ENCODE peak calls at places on chromosomes 16 and 17, in four cellular contexts. One of them, this sample, is unnamed.

GRCh38 chr16:14286381-14287230 is 215.5 kb downstream of the MRTFB start:
- DNase-seq in fibroblast of mammary gland: no peak
- DNase-seq in cardiac muscle cell: no peak
- DNase-seq in lower leg skin: no peak
- DNase-seq in this sample: no peak

GRCh38 chr16:83058376-83058775 is 431.6 kb downstream of the CDH13 start:
- DNase-seq in fibroblast of mammary gland: no peak
- DNase-seq in cardiac muscle cell: no peak
- DNase-seq in lower leg skin: no peak
- DNase-seq in this sample: no peak

GRCh38 chr16:72654535-72654934 is 393.4 kb downstream of the ZFHX3 start:
- DNase-seq in fibroblast of mammary gland: no peak
- DNase-seq in cardiac muscle cell: no peak
- DNase-seq in lower leg skin: no peak
- DNase-seq in this sample: no peak

GRCh38 chr17:63278731-63279442 is 167.2 kb downstream of the CYB561 start:
- DNase-seq in fibroblast of mammary gland: no peak
- DNase-seq in cardiac muscle cell: no peak
- DNase-seq in lower leg skin: no peak
- DNase-seq in this sample: no peak

GRCh38 chr16:4570086-4570485 is 13.9 kb downstream of the C16orf96 start:
- DNase-seq in fibroblast of mammary gland: no peak
- DNase-seq in cardiac muscle cell: no peak
- DNase-seq in lower leg skin: no peak
- DNase-seq in this sample: no peak

GRCh38 chr17:42381898-42382297 is 6.3 kb downstream of the STAT3 start:
- DNase-seq in fibroblast of mammary gland: no peak
- DNase-seq in cardiac muscle cell: no peak
- DNase-seq in lower leg skin: no peak
- DNase-seq in this sample: no peak

GRCh38 chr16:88454315-88455057 is 1.4 kb downstream of the ZFPM1 start:
- DNase-seq in fibroblast of mammary gland: no peak
- DNase-seq in cardiac muscle cell: no peak
- DNase-seq in lower leg skin: no peak
- DNase-seq in this sample: no peak

GRCh38 chr17:69325518-69326301 is 1.2 kb downstream of the ABCA5 start:
- DNase-seq in fibroblast of mammary gland: no peak
- DNase-seq in cardiac muscle cell: no peak
- DNase-seq in lower leg skin: no peak
- DNase-seq in this sample: no peak

GRCh38 chr17:12627177-12627629 is 38.5 kb upstream of the MYOCD start:
- DNase-seq in fibroblast of mammary gland: peak; percentile 97
- DNase-seq in cardiac muscle cell: peak; percentile 60
- DNase-seq in lower leg skin: no peak
- DNase-seq in this sample: peak; percentile 45

GRCh38 chr17:63772801-63773271 is 561 bp downstream of the CCDC47 start:
- DNase-seq in fibroblast of mammary gland: peak; percentile 34
- DNase-seq in cardiac muscle cell: peak; percentile 32
- DNase-seq in lower leg skin: no peak
- DNase-seq in this sample: no peak

GRCh38 chr17:69454051-69454450 is 39.6 kb downstream of the MAP2K6 start:
- DNase-seq in fibroblast of mammary gland: no peak
- DNase-seq in cardiac muscle cell: no peak
- DNase-seq in lower leg skin: no peak
- DNase-seq in this sample: no peak

GRCh38 chr16:68283840-68284595 is 19.7 kb downstream of the SLC7A6 start:
- DNase-seq in fibroblast of mammary gland: peak; percentile 66
- DNase-seq in cardiac muscle cell: no peak
- DNase-seq in lower leg skin: peak; percentile 73
- DNase-seq in this sample: no peak

GRCh38 chr16:83967838-83968482 is at the start of gene NECAB2:
- DNase-seq in fibroblast of mammary gland: peak; percentile 12
- DNase-seq in cardiac muscle cell: peak; percentile 36
- DNase-seq in lower leg skin: no peak
- DNase-seq in this sample: no peak

GRCh38 chr16:102060-102855 is 24.2 kb downstream of the MPG start:
- DNase-seq in fibroblast of mammary gland: peak; percentile 75
- DNase-seq in cardiac muscle cell: peak; percentile 73
- DNase-seq in lower leg skin: no peak
- DNase-seq in this sample: no peak

GRCh38 chr17:82334204-82334621 is 647 bp upstream of the SECTM1 start:
- DNase-seq in fibroblast of mammary gland: no peak
- DNase-seq in cardiac muscle cell: no peak
- DNase-seq in lower leg skin: no peak
- DNase-seq in this sample: no peak
- H3K4me3 ChIP-seq in fibroblast of mammary gland: no peak overlapping the region
- H3K4me3 ChIP-seq in cardiac muscle cell: no peak overlapping the region
- H3K4me3 ChIP-seq in lower leg skin: no peak overlapping the region
- H3K4me3 ChIP-seq in this sample: no peak overlapping the region

GRCh38 chr16:71627631-71628236 is 1.8 kb downstream of the MARVELD3 start:
- DNase-seq in fibroblast of mammary gland: no peak
- DNase-seq in cardiac muscle cell: peak; percentile 15
- DNase-seq in lower leg skin: no peak
- DNase-seq in this sample: no peak

GRCh38 chr16:71626858-71627213 is 852 bp downstream of the MARVELD3 start:
- DNase-seq in fibroblast of mammary gland: no peak
- DNase-seq in cardiac muscle cell: no peak
- DNase-seq in lower leg skin: no peak
- DNase-seq in this sample: no peak

GRCh38 chr16:71625113-71625850 is 702 bp upstream of the MARVELD3 start:
- DNase-seq in fibroblast of mammary gland: no peak
- DNase-seq in cardiac muscle cell: no peak
- DNase-seq in lower leg skin: no peak
- DNase-seq in this sample: no peak

GRCh38 chr16:71628810-71629209 is 2.8 kb downstream of the MARVELD3 start:
- DNase-seq in fibroblast of mammary gland: peak; percentile 36
- DNase-seq in cardiac muscle cell: peak; percentile 85
- DNase-seq in lower leg skin: peak; percentile 29
- DNase-seq in this sample: no peak

GRCh38 chr16:71626018-71626857 is at the start of gene MARVELD3:
- DNase-seq in fibroblast of mammary gland: no peak
- DNase-seq in cardiac muscle cell: no peak
- DNase-seq in lower leg skin: peak; percentile 58
- DNase-seq in this sample: no peak
- TF ChIP-seq CTCF in fibroblast of mammary gland: no peak
- TF ChIP-seq CTCF in cardiac muscle cell: no peak
- TF ChIP-seq CTCF in lower leg skin: no peak
- TF ChIP-seq CTCF in this sample: no peak

DNA sequence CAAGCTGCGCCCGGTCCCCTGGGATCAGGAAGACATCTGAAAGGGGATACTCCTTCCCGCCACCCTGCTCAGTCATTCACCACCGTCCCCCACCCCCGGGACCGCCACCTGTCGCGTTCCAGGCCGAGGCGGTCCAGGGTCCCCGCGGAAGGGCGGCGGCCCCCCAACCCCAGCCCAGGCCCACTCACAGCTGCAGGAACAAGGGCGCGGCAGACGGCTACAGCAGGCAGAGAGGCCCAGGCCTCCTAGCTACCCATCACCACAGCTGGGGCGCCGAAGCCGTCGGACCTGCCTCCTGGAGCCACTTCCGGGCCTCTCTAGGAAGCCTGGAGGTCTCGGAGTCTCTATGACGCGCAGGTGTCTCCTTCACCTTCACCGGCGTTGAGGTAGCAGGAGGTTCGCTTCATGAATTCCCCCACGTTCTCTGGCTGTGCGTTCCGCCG is at the start of gene SDR42E1:
- DNase-seq in fibroblast of mammary gland: no peak
- DNase-seq in cardiac muscle cell: no peak
- DNase-seq in lower leg skin: no peak
- DNase-seq in this sample: no peak
- H3K4me3 ChIP-seq in fibroblast of mammary gland: no peak within 1 kb of the TSS
- H3K4me3 ChIP-seq in cardiac muscle cell: no peak within 1 kb of the TSS
- H3K4me3 ChIP-seq in lower leg skin: peak within 1 kb of the TSS; percentile 28
- H3K4me3 ChIP-seq in this sample: peak within 1 kb of the TSS; percentile 63

DNA sequence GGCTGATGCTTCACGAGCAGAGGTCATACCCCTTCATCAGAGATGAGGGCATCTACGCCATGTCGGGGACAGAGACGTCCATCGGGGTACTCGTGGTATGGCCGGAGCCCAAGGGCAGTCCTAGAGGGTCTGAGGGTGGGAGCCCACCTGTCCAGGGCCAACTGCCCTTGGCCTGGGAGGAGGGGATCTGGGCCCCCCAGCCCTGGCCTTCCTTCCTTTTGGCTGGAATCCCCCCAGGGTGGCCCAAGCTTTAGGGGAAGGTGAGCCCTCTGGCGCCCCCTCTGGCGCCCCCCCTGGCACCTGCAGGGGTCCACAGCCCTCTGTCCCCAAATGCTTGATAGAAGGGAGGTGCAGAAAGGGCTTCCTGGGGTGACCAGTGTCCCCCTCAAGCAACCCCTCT is 69.3 kb downstream of the SCNN1B start:
- DNase-seq in fibroblast of mammary gland: no peak
- DNase-seq in cardiac muscle cell: no peak
- DNase-seq in lower leg skin: no peak
- DNase-seq in this sample: no peak
- TF ChIP-seq CTCF in fibroblast of mammary gland: no peak
- TF ChIP-seq CTCF in cardiac muscle cell: no peak
- TF ChIP-seq CTCF in lower leg skin: no peak
- TF ChIP-seq CTCF in this sample: peak; percentile 8

This sample was measured in kidney epithelial cell.